ENCODE peak calls at places on chromosome 14, in nine cellular contexts. One of them, this sample, is unnamed. For H3K4me1, the result is how much of the 10 kb centered on the place peaks cover.

GRCh38 chr14:86912689-86913088 is 1080.3 kb downstream of the GALC start:
- DNase-seq in uterus: no peak
- DNase-seq in thoracic aorta: no peak
- DNase-seq in GM23248: no peak
- DNase-seq in CD8-positive, alpha-beta memory T cell: no peak
- DNase-seq in mesendoderm: no peak
- DNase-seq in heart left ventricle: no peak
- DNase-seq in Karpas-422: no peak
- DNase-seq in fibroblast of lung: no peak
- DNase-seq in this sample: no peak

GRCh38 chr14:49955013-49955412 is 62.1 kb downstream of the ARF6 start:
- DNase-seq in uterus: no peak
- DNase-seq in fibroblast of lung: no peak
- DNase-seq in CD8-positive, alpha-beta memory T cell: no peak
- DNase-seq in heart left ventricle: no peak
- DNase-seq in Karpas-422: no peak
- DNase-seq in thoracic aorta: no peak
- DNase-seq in mesendoderm: no peak
- DNase-seq in GM23248: peak
- DNase-seq in this sample: no peak

GRCh38 chr14:77177623-77178185 is 3.9 kb upstream of the TMEM63C start:
- DNase-seq in CD8-positive, alpha-beta memory T cell: no peak
- DNase-seq in GM23248: no peak
- DNase-seq in uterus: no peak
- DNase-seq in heart left ventricle: no peak
- DNase-seq in mesendoderm: no peak
- DNase-seq in fibroblast of lung: no peak
- DNase-seq in Karpas-422: peak
- DNase-seq in thoracic aorta: no peak
- DNase-seq in this sample: no peak

GRCh38 chr14:47539065-47539464 is 136.3 kb downstream of the MDGA2 start:
- DNase-seq in heart left ventricle: no peak
- DNase-seq in thoracic aorta: no peak
- DNase-seq in uterus: no peak
- DNase-seq in CD8-positive, alpha-beta memory T cell: no peak
- DNase-seq in mesendoderm: peak
- DNase-seq in Karpas-422: peak
- DNase-seq in fibroblast of lung: no peak
- DNase-seq in GM23248: no peak
- DNase-seq in this sample: no peak

GRCh38 chr14:38207830-38208815 is at the start of gene SSTR1:
- DNase-seq in GM23248: peak
- DNase-seq in uterus: no peak
- DNase-seq in Karpas-422: no peak
- DNase-seq in CD8-positive, alpha-beta memory T cell: no peak
- DNase-seq in heart left ventricle: no peak
- DNase-seq in fibroblast of lung: peak
- DNase-seq in thoracic aorta: no peak
- DNase-seq in mesendoderm: no peak
- DNase-seq in this sample: peak

GRCh38 chr14:77241955-77242354 is 29.1 kb downstream of the NGB start:
- DNase-seq in thoracic aorta: no peak
- DNase-seq in CD8-positive, alpha-beta memory T cell: no peak
- DNase-seq in mesendoderm: no peak
- DNase-seq in fibroblast of lung: no peak
- DNase-seq in Karpas-422: no peak
- DNase-seq in uterus: no peak
- DNase-seq in heart left ventricle: no peak
- DNase-seq in GM23248: peak
- DNase-seq in this sample: no peak

GRCh38 chr14:38279556-38279955 is 23.7 kb upstream of the CLEC14A start:
- DNase-seq in Karpas-422: no peak
- DNase-seq in fibroblast of lung: no peak
- DNase-seq in GM23248: no peak
- DNase-seq in mesendoderm: no peak
- DNase-seq in CD8-positive, alpha-beta memory T cell: no peak
- DNase-seq in thoracic aorta: no peak
- DNase-seq in uterus: no peak
- DNase-seq in heart left ventricle: no peak
- DNase-seq in this sample: no peak

GRCh38 chr14:21026988-21027315 is 2.1 kb upstream of the NDRG2 start:
- DNase-seq in thoracic aorta: no peak
- DNase-seq in fibroblast of lung: no peak
- DNase-seq in heart left ventricle: peak
- DNase-seq in mesendoderm: peak
- DNase-seq in Karpas-422: no peak
- DNase-seq in CD8-positive, alpha-beta memory T cell: no peak
- DNase-seq in uterus: peak
- DNase-seq in GM23248: no peak
- DNase-seq in this sample: no peak

GRCh38 chr14:91281346-91281745 is 36.8 kb upstream of the GPR68 start:
- DNase-seq in Karpas-422: no peak
- DNase-seq in thoracic aorta: no peak
- DNase-seq in CD8-positive, alpha-beta memory T cell: no peak
- DNase-seq in uterus: no peak
- DNase-seq in GM23248: peak
- DNase-seq in heart left ventricle: no peak
- DNase-seq in fibroblast of lung: no peak
- DNase-seq in mesendoderm: no peak
- DNase-seq in this sample: no peak

GRCh38 chr14:52801014-52801708 is 9.8 kb upstream of the GNPNAT1 start:
- DNase-seq in heart left ventricle: peak
- DNase-seq in GM23248: peak
- DNase-seq in mesendoderm: peak
- DNase-seq in thoracic aorta: peak
- DNase-seq in CD8-positive, alpha-beta memory T cell: no peak
- DNase-seq in Karpas-422: no peak
- DNase-seq in fibroblast of lung: peak
- DNase-seq in uterus: no peak
- DNase-seq in this sample: no peak

GRCh38 chr14:90191585-90191984 is 64.8 kb upstream of the PSMC1 start:
- DNase-seq in Karpas-422: no peak
- DNase-seq in thoracic aorta: no peak
- DNase-seq in fibroblast of lung: no peak
- DNase-seq in GM23248: no peak
- DNase-seq in CD8-positive, alpha-beta memory T cell: no peak
- DNase-seq in heart left ventricle: no peak
- DNase-seq in uterus: no peak
- DNase-seq in mesendoderm: no peak
- DNase-seq in this sample: no peak

GRCh38 chr14:78967111-78967809 is 797.1 kb downstream of the NRXN3 start:
- DNase-seq in CD8-positive, alpha-beta memory T cell: no peak
- DNase-seq in mesendoderm: no peak
- DNase-seq in GM23248: peak
- DNase-seq in heart left ventricle: no peak
- DNase-seq in fibroblast of lung: no peak
- DNase-seq in Karpas-422: no peak
- DNase-seq in uterus: no peak
- DNase-seq in thoracic aorta: no peak
- DNase-seq in this sample: no peak

GRCh38 chr14:81341405-81342180 is 58.5 kb downstream of the STON2 start:
- DNase-seq in CD8-positive, alpha-beta memory T cell: no peak
- DNase-seq in uterus: no peak
- DNase-seq in Karpas-422: no peak
- DNase-seq in GM23248: no peak
- DNase-seq in fibroblast of lung: no peak
- DNase-seq in thoracic aorta: no peak
- DNase-seq in heart left ventricle: no peak
- DNase-seq in mesendoderm: no peak
- DNase-seq in this sample: no peak

GRCh38 chr14:50943261-50943942 is 881 bp downstream of the PYGL start:
- DNase-seq in fibroblast of lung: peak
- DNase-seq in Karpas-422: no peak
- DNase-seq in CD8-positive, alpha-beta memory T cell: no peak
- DNase-seq in mesendoderm: peak
- DNase-seq in GM23248: peak
- DNase-seq in uterus: peak
- DNase-seq in heart left ventricle: peak
- DNase-seq in thoracic aorta: no peak
- DNase-seq in this sample: no peak

GRCh38 chr14:47278233-47278842 is 397.1 kb downstream of the MDGA2 start:
- DNase-seq in Karpas-422: peak
- DNase-seq in fibroblast of lung: peak
- DNase-seq in thoracic aorta: no peak
- DNase-seq in heart left ventricle: no peak
- DNase-seq in mesendoderm: peak
- DNase-seq in CD8-positive, alpha-beta memory T cell: no peak
- DNase-seq in uterus: no peak
- DNase-seq in GM23248: peak
- DNase-seq in this sample: peak

GRCh38 chr14:74754157-74754556 is 9.0 kb upstream of the YLPM1 start:
- DNase-seq in GM23248: no peak
- DNase-seq in CD8-positive, alpha-beta memory T cell: no peak
- DNase-seq in uterus: no peak
- DNase-seq in fibroblast of lung: no peak
- DNase-seq in thoracic aorta: no peak
- DNase-seq in mesendoderm: no peak
- DNase-seq in Karpas-422: peak
- DNase-seq in heart left ventricle: no peak
- DNase-seq in this sample: no peak

GRCh38 chr14:55138091-55138490 is 9.0 kb downstream of the LGALS3 start:
- DNase-seq in Karpas-422: peak
- DNase-seq in thoracic aorta: no peak
- DNase-seq in CD8-positive, alpha-beta memory T cell: no peak
- DNase-seq in fibroblast of lung: no peak
- DNase-seq in heart left ventricle: no peak
- DNase-seq in GM23248: peak
- DNase-seq in uterus: no peak
- DNase-seq in mesendoderm: peak
- DNase-seq in this sample: no peak

DNA sequence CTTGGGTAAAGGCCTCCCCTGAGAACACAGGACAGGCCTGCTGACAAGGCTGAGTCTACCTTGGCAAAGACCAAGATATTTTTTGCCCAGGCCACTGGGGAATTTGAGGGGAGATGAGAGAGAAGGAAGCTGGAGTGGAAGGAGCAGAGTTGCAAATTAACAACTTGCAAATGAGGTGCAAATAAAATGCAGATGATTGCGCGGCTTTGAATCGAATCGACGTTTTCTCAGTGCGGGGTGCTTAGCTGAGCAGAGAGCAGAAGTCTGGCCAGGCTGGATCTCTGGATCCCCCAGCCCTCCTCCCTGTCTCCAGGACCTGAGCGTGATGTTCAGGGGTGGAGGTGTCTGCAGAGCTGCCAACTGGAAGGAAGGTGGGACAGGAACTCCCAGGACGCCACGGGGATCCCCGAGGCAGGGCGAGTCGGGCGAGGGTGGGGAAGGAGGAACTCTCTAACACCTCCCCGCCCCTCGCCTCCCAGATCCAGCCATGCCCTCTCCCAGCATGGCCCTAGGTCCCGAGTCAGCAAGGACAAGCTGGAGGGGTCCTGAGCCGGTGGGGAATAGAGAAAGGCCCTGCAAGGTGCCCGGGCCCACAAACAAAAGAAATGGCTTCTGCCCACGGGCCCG is 534 bp upstream of the CARMIL3 start:
- DNase-seq in uterus: no peak
- DNase-seq in fibroblast of lung: no peak
- DNase-seq in heart left ventricle: no peak
- DNase-seq in CD8-positive, alpha-beta memory T cell: no peak
- DNase-seq in GM23248: no peak
- DNase-seq in Karpas-422: peak
- DNase-seq in mesendoderm: peak
- DNase-seq in thoracic aorta: no peak
- DNase-seq in this sample: no peak
- H3K27ac ChIP-seq in uterus: peak
- H3K27ac ChIP-seq in fibroblast of lung: no peak
- H3K27ac ChIP-seq in heart left ventricle: peak
- H3K27ac ChIP-seq in CD8-positive, alpha-beta memory T cell: no peak
- H3K27ac ChIP-seq in GM23248: no peak
- H3K27ac ChIP-seq in Karpas-422: peak
- H3K27ac ChIP-seq in mesendoderm: no peak
- H3K27ac ChIP-seq in thoracic aorta: no peak
- H3K27ac ChIP-seq in this sample: no peak

GRCh38 chr14:61406198-61406597 is 84.8 kb downstream of the PRKCH start:
- DNase-seq in GM23248: no peak
- DNase-seq in CD8-positive, alpha-beta memory T cell: no peak
- DNase-seq in heart left ventricle: no peak
- DNase-seq in uterus: no peak
- DNase-seq in fibroblast of lung: no peak
- DNase-seq in thoracic aorta: no peak
- DNase-seq in Karpas-422: no peak
- DNase-seq in mesendoderm: peak
- DNase-seq in this sample: no peak

GRCh38 chr14:61409782-61410181 is 88.4 kb downstream of the PRKCH start:
- DNase-seq in uterus: no peak
- DNase-seq in GM23248: no peak
- DNase-seq in fibroblast of lung: no peak
- DNase-seq in mesendoderm: no peak
- DNase-seq in thoracic aorta: no peak
- DNase-seq in CD8-positive, alpha-beta memory T cell: no peak
- DNase-seq in heart left ventricle: no peak
- DNase-seq in Karpas-422: no peak
- DNase-seq in this sample: no peak

GRCh38 chr14:61408498-61408897 is 87.1 kb downstream of the PRKCH start:
- DNase-seq in fibroblast of lung: no peak
- DNase-seq in mesendoderm: no peak
- DNase-seq in CD8-positive, alpha-beta memory T cell: no peak
- DNase-seq in uterus: no peak
- DNase-seq in Karpas-422: no peak
- DNase-seq in thoracic aorta: no peak
- DNase-seq in GM23248: no peak
- DNase-seq in heart left ventricle: no peak
- DNase-seq in this sample: no peak

GRCh38 chr14:61404637-61405036 is 83.3 kb downstream of the PRKCH start:
- DNase-seq in Karpas-422: no peak
- DNase-seq in thoracic aorta: no peak
- DNase-seq in heart left ventricle: no peak
- DNase-seq in fibroblast of lung: no peak
- DNase-seq in CD8-positive, alpha-beta memory T cell: no peak
- DNase-seq in mesendoderm: no peak
- DNase-seq in GM23248: no peak
- DNase-seq in uterus: no peak
- DNase-seq in this sample: no peak

GRCh38 chr14:61406670-61407069 is 85.3 kb downstream of the PRKCH start:
- DNase-seq in GM23248: no peak
- DNase-seq in heart left ventricle: no peak
- DNase-seq in thoracic aorta: no peak
- DNase-seq in Karpas-422: no peak
- DNase-seq in uterus: no peak
- DNase-seq in fibroblast of lung: no peak
- DNase-seq in mesendoderm: peak
- DNase-seq in CD8-positive, alpha-beta memory T cell: no peak
- DNase-seq in this sample: no peak
- H3K4me3 ChIP-seq in GM23248: no peak
- H3K4me3 ChIP-seq in heart left ventricle: no peak
- H3K4me3 ChIP-seq in thoracic aorta: no peak
- H3K4me3 ChIP-seq in Karpas-422: no peak
- H3K4me3 ChIP-seq in uterus: no peak
- H3K4me3 ChIP-seq in fibroblast of lung: no peak
- H3K4me3 ChIP-seq in mesendoderm: no peak
- H3K4me3 ChIP-seq in CD8-positive, alpha-beta memory T cell: no peak
- H3K4me3 ChIP-seq in this sample: no peak

GRCh38 chr14:61489932-61490331 is 168.6 kb downstream of the PRKCH start:
- DNase-seq in heart left ventricle: peak
- DNase-seq in mesendoderm: no peak
- DNase-seq in Karpas-422: no peak
- DNase-seq in uterus: no peak
- DNase-seq in fibroblast of lung: peak
- DNase-seq in thoracic aorta: no peak
- DNase-seq in GM23248: no peak
- DNase-seq in CD8-positive, alpha-beta memory T cell: no peak
- DNase-seq in this sample: no peak
- H3K4me1 ChIP-seq in heart left ventricle: under half
- H3K4me1 ChIP-seq in mesendoderm: under half
- H3K4me1 ChIP-seq in Karpas-422: under half
- H3K4me1 ChIP-seq in uterus: under half
- H3K4me1 ChIP-seq in fibroblast of lung: under half
- H3K4me1 ChIP-seq in thoracic aorta: under half
- H3K4me1 ChIP-seq in GM23248: under half
- H3K4me1 ChIP-seq in CD8-positive, alpha-beta memory T cell: under half
- H3K4me1 ChIP-seq in this sample: under half

GRCh38 chr14:98984719-98985041 is 287.3 kb downstream of the BCL11B start:
- DNase-seq in thoracic aorta: no peak
- DNase-seq in GM23248: no peak
- DNase-seq in heart left ventricle: no peak
- DNase-seq in mesendoderm: peak
- DNase-seq in CD8-positive, alpha-beta memory T cell: peak
- DNase-seq in uterus: no peak
- DNase-seq in Karpas-422: no peak
- DNase-seq in fibroblast of lung: no peak
- DNase-seq in this sample: peak
- H3K27ac ChIP-seq in thoracic aorta: no peak
- H3K27ac ChIP-seq in GM23248: no peak
- H3K27ac ChIP-seq in heart left ventricle: no peak
- H3K27ac ChIP-seq in mesendoderm: peak
- H3K27ac ChIP-seq in CD8-positive, alpha-beta memory T cell: peak
- H3K27ac ChIP-seq in uterus: no peak
- H3K27ac ChIP-seq in Karpas-422: no peak
- H3K27ac ChIP-seq in fibroblast of lung: no peak
- H3K27ac ChIP-seq in this sample: no peak